ENCODE peak calls at places on chromosome 20, in six cellular contexts. J is neuronal stem cell, C is H9, T is IMR-90, R is H1, K is mesenchymal stem cell. F is an unnamed sample. For H3K27me3, the result is how much of the 10 kb centered on the place peaks cover.

GRCh38 chr20:10005885-10006284 is 28.9 kb upstream of the ANKEF1 start:
- DNase-seq in J (no peak), C (no peak), T (no peak), R (no peak), K (no peak), F (no peak)

GRCh38 chr20:43942661-43943285 is 28.1 kb downstream of the TOX2 start:
- DNase-seq in J (no peak), C (no peak), T (peak), R (no peak), K (peak), F (peak)

GRCh38 chr20:32427996-32428395 is 69.9 kb downstream of the ASXL1 start:
- DNase-seq in J (no peak), C (no peak), T (no peak), R (no peak), K (no peak), F (no peak)

GRCh38 chr20:5156670-5157448 is 30.1 kb downstream of the CDS2 start:
- DNase-seq in J (no peak), C (no peak), T (peak), R (no peak), K (peak), F (peak)

GRCh38 chr20:54405540-54405939 is 69.9 kb upstream of the DOK5 start:
- DNase-seq in J (no peak), C (no peak), T (no peak), R (no peak), K (no peak), F (no peak)

GRCh38 chr20:53738039-53738944 is 144.7 kb upstream of the ZNF217 start:
- DNase-seq in J (no peak), C (peak), T (peak), R (no peak), K (peak), F (peak)

GRCh38 chr20:24872291-24873014 is 76.6 kb upstream of the CST7 start:
- DNase-seq in J (no peak), C (no peak), T (no peak), R (no peak), K (no peak), F (no peak)

GRCh38 chr20:59007758-59008511 is 881 bp upstream of the CTSZ start:
- DNase-seq in J (no peak), C (no peak), T (no peak), R (no peak), K (no peak), F (peak)

GRCh38 chr20:47233333-47234188 is 122.9 kb downstream of the ZMYND8 start:
- DNase-seq in J (no peak), C (no peak), T (peak), R (no peak), K (peak), F (no peak)

GRCh38 chr20:19850190-19850533 is 92.1 kb downstream of the RIN2 start:
- DNase-seq in J (no peak), C (no peak), T (no peak), R (no peak), K (peak), F (no peak)

GRCh38 chr20:21556398-21556797 is 42.5 kb upstream of the NKX2-2 start:
- DNase-seq in J (no peak), C (no peak), T (no peak), R (no peak), K (no peak), F (no peak)

GRCh38 chr20:21554376-21554890 is 40.6 kb upstream of the NKX2-2 start:
- DNase-seq in J (no peak), C (no peak), T (no peak), R (no peak), K (no peak), F (no peak)

GRCh38 chr20:21555470-21556120 is 41.7 kb upstream of the NKX2-2 start:
- DNase-seq in J (no peak), C (no peak), T (no peak), R (no peak), K (no peak), F (no peak)

GRCh38 chr20:21557246-21557982 is 43.5 kb upstream of the NKX2-2 start:
- DNase-seq in J (no peak), C (no peak), T (no peak), R (no peak), K (no peak), F (no peak)

DNA sequence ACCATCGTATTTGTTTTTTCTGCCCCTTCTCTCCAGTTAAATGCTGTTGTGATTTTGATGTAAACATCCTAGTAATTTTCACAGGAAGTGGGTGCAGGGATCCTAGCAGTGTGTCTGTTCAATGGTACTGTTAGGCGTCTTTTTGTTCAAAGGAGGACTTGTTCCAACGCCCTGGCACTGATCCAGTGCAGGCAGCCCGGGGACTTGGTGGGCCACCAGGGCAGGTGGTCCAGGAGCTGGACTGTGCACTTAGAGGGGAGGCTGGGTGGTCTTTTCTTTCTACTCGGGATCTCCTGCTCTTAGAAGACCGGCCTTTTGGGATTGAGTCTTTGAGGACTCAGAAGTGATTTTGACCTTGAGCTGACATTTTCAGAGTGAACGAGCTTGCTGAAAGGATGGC is 41.1 kb upstream of the NKX2-2 start:
- DNase-seq in J (no peak), C (no peak), T (no peak), R (no peak), K (no peak), F (no peak)
- H3K27me3 ChIP-seq in J (under half), C (under half), T (under half), R (under half), K (under half), F (under half)

GRCh38 chr20:34112600-34113061 is 588 bp upstream of the EIF2S2 start:
- DNase-seq in J (no peak), C (peak), T (peak), R (no peak), K (no peak), F (no peak)

GRCh38 chr20:34110025-34111013 is 1.7 kb downstream of the EIF2S2 start:
- DNase-seq in J (no peak), C (no peak), T (peak), R (no peak), K (peak), F (no peak)

GRCh38 chr20:34111057-34111711 is 859 bp downstream of the EIF2S2 start:
- DNase-seq in J (no peak), C (no peak), T (peak), R (no peak), K (peak), F (peak)

GRCh38 chr20:34109442-34109841 is 2.6 kb downstream of the EIF2S2 start:
- DNase-seq in J (no peak), C (no peak), T (no peak), R (no peak), K (no peak), F (no peak)

GRCh38 chr20:34111712-34112599 is at the start of gene EIF2S2:
- DNase-seq in J (peak), C (peak), T (peak), R (peak), K (peak), F (peak)
- H2BK120ac ChIP-seq in J (peak), C (no peak), T (peak), R (no peak), K (peak), F (peak)

GRCh38 chr20:34102342-34102741 is 9.7 kb downstream of the EIF2S2 start:
- DNase-seq in J (no peak), C (no peak), T (no peak), R (no peak), K (no peak), F (no peak)
- H4K91ac ChIP-seq in J (no peak), C (no peak), T (no peak), R (no peak), K (no peak), F (no peak)

DNA sequence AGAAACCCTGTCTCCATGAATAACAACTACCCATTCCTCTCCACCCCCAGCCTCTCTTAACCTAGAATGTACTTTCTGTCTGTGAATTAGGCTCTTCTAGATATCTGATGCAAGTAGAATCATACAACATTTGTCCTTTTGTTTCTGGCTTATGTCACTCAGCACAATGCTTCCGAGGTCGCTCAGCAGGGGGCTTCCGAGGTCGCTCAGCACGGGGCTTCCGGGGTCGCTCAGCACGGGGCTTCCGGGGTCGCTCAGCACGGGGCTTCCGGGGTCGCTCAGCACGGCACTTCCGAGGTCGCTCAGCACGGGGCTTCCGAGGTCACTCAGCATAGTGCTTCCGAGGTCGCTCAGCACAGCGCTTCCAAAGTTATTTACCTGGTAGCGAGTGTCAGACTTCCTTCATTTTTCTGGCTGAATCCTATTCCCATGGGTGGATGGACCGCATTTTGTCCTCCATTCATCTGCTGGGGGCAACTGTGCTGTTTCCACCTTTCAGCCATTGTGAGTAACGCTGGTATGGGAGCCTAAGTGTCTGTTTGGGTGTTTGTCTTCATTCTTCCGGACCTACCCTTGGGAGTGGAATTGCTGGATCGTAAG is 31.0 kb upstream of the BHLHE23 start:
- DNase-seq in J (no peak), C (no peak), T (no peak), R (no peak), K (no peak), F (no peak)
- H3K27me3 ChIP-seq in J (under half), C (under half), T (under half), R (under half), K (under half), F (under half)

DNA sequence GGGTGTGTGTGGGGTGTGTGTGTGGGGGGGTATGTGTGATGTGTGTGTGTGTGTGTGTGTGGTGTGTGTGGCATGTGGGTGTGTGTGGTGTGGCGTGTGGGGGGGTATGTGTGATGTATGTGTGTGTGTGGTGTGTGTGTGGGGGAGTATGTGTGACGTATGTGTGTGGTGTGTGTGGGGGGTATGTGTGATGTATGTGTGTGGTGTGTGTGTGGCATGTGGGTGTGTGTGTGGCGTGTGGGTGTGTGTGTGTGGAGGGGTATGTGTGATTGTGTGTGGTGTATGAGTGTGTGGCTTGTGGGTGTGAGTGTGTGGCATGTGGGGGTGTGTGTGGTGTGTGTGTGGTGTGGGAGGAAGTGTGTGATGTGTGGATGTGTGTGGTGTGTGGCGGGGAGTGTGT is 442.3 kb downstream of the PREX1 start:
- DNase-seq in J (no peak), C (no peak), T (no peak), R (no peak), K (no peak), F (no peak)
- H2BK120ac ChIP-seq in J (no peak), C (no peak), T (no peak), R (no peak), K (no peak), F (no peak)

GRCh38 chr20:49313271-49313670 is 35.4 kb upstream of the ZNFX1 start:
- DNase-seq in J (no peak), C (no peak), T (no peak), R (no peak), K (no peak), F (no peak)

GRCh38 chr20:49318091-49318429 is 40.2 kb upstream of the ZNFX1 start:
- DNase-seq in J (no peak), C (no peak), T (no peak), R (no peak), K (no peak), F (no peak)

GRCh38 chr20:49319204-49319809 is 41.5 kb upstream of the ZNFX1 start:
- DNase-seq in J (no peak), C (no peak), T (no peak), R (peak), K (no peak), F (no peak)

GRCh38 chr20:49318430-49319203 is 40.8 kb upstream of the ZNFX1 start:
- DNase-seq in J (no peak), C (peak), T (no peak), R (peak), K (no peak), F (no peak)

GRCh38 chr20:49316704-49317103 is 38.8 kb upstream of the ZNFX1 start:
- DNase-seq in J (no peak), C (no peak), T (no peak), R (no peak), K (no peak), F (no peak)
- H4K91ac ChIP-seq in J (no peak), C (no peak), T (no peak), R (no peak), K (no peak), F (no peak)

GRCh38 chr20:61601361-61601760 is 349.3 kb downstream of the CDH4 start:
- DNase-seq in J (no peak), C (no peak), T (no peak), R (no peak), K (no peak), F (no peak)

GRCh38 chr20:61597996-61598395 is 345.9 kb downstream of the CDH4 start:
- DNase-seq in J (no peak), C (no peak), T (no peak), R (no peak), K (no peak), F (no peak)

GRCh38 chr20:61600061-61600460 is 348.0 kb downstream of the CDH4 start:
- DNase-seq in J (no peak), C (no peak), T (no peak), R (no peak), K (no peak), F (no peak)

GRCh38 chr20:61598586-61598985 is 346.5 kb downstream of the CDH4 start:
- DNase-seq in J (no peak), C (no peak), T (no peak), R (no peak), K (no peak), F (no peak)

DNA sequence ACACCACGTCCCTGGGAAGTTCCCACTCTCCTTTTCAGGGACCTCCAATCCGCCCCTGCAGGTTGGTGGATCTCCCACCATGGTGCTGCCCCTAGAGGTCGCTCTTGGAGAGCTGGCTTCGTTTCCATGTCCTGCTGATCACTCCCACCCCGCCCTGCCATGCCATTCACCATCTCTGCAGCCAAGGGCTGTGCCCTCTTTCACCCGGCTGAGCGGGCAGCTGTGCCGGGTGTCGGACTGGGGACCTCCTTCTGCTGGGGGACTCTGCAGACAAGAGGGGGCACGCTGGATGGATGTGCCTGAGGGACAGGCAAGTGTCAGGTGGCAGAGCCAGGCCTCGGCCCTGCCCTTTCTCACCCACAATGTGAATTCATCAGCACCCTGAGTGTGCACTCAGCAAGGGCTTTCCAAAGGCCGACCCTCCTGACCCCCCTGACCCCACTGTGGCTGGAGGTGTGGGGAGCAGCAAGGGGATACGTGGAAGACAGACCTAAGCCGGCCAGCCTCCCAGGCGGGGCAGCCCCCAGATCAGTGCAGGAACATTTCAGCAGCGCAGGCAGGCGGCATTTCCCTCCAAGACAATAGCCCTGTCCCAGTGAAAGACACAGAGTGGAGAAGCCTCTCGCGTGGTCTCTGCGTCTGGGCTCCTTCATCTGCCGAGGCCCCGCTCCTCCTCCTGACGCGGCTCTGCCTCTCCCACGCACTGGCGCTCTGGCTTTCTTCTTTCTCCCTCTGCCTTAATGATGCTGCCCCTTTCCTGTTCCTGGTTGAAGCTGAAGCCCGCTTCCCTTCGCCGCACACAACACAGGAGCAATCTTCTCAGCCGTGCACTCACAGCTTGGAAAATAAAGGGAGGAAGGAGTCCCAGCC is 347.2 kb downstream of the CDH4 start:
- DNase-seq in J (no peak), C (peak), T (no peak), R (peak), K (no peak), F (no peak)
- H3K27me3 ChIP-seq in J (under half), C (under half), T (under half), R (under half), K (under half), F (under half)